ENCODE peak calls at places on chromosomes 13 and 19, in ten cellular contexts. B is SIG-M5; V is AML-193; J is HTR-8/SVneo; X is neural progenitor cell; C is stimulated activated CD4-positive, alpha-beta T cell treated with anti-CD3 and anti-CD28 coated beads, TNF-alpha, amount 100 ng/mL, for 1 hour; W is T-cell; T is activated effector memory CD4-positive, alpha-beta T cell treated with anti-CD3 and anti-CD28 coated beads, Interleukin-2, amount 50 U/mL, for 16 hours; H is spleen; P is lung. S is an unnamed sample.

GRCh38 chr19:33720691-33721682 is 75.7 kb upstream of the KCTD15 start:
- DNase-seq in B (no peak), V (no peak), J (no peak), X (peak), C (no peak), W (no peak), T (peak), H (peak), P (no peak), S (peak)

GRCh38 chr19:29389495-29389894 is 136.3 kb upstream of the VSTM2B start:
- DNase-seq in B (no peak), V (no peak), J (no peak), X (no peak), C (no peak), W (no peak), T (no peak), H (no peak), P (no peak), S (no peak)

GRCh38 chr19:52527954-52528326 is 472 bp downstream of the ZNF808 start:
- DNase-seq in B (no peak), V (no peak), J (peak), X (peak), C (no peak), W (no peak), T (no peak), H (peak), P (no peak), S (peak)

GRCh38 chr19:35977446-35978222 is 17.4 kb upstream of the SDHAF1 start:
- DNase-seq in B (no peak), V (peak), J (no peak), X (peak), C (no peak), W (no peak), T (no peak), H (no peak), P (no peak), S (peak)

GRCh38 chr13:73835138-73835721 is 299.0 kb downstream of the KLF12 start:
- DNase-seq in B (no peak), V (peak), J (peak), X (peak), C (no peak), W (no peak), T (no peak), H (no peak), P (no peak), S (peak)

GRCh38 chr13:49113526-49114286 is 106.4 kb upstream of the MLNR start:
- DNase-seq in B (peak), V (peak), J (no peak), X (peak), C (no peak), W (no peak), T (no peak), H (no peak), P (no peak), S (peak)

GRCh38 chr13:46085737-46086136 is 19.1 kb downstream of the CPB2 start:
- DNase-seq in B (no peak), V (no peak), J (no peak), X (no peak), C (no peak), W (no peak), T (no peak), H (no peak), P (no peak), S (no peak)

GRCh38 chr13:35086667-35087066 is 144.6 kb downstream of the NBEA start:
- DNase-seq in B (no peak), V (no peak), J (no peak), X (no peak), C (no peak), W (no peak), T (no peak), H (no peak), P (no peak), S (no peak)

GRCh38 chr13:40534456-40534855 is 132.0 kb downstream of the FOXO1 start:
- DNase-seq in B (no peak), V (no peak), J (no peak), X (no peak), C (no peak), W (no peak), T (no peak), H (no peak), P (no peak), S (no peak)

GRCh38 chr19:294819-295686 is 3.9 kb upstream of the PLPP2 start:
- DNase-seq in B (no peak), V (no peak), J (no peak), X (peak), C (no peak), W (peak), T (peak), H (no peak), P (no peak), S (peak)

GRCh38 chr19:58474291-58474996 is 1.7 kb upstream of the ZNF446 start:
- DNase-seq in B (no peak), V (no peak), J (no peak), X (no peak), C (no peak), W (no peak), T (no peak), H (no peak), P (no peak), S (no peak)

GRCh38 chr13:38381840-38382239 is 32.2 kb downstream of the UFM1 start:
- DNase-seq in B (no peak), V (no peak), J (no peak), X (no peak), C (no peak), W (no peak), T (no peak), H (no peak), P (no peak), S (no peak)

GRCh38 chr13:107678075-107678689 is 537.2 kb downstream of the LIG4 start:
- DNase-seq in B (no peak), V (no peak), J (peak), X (peak), C (no peak), W (no peak), T (no peak), H (no peak), P (no peak), S (no peak)